ENCODE peak calls at places on chromosomes 4 and X, in ten cellular contexts. T is IMR-90, X is thyroid gland, N is astrocyte of the spinal cord, G is mammary epithelial cell, C is HFF-Myc, A is endothelial cell of umbilical vein, Z is Caco-2, P is thoracic aorta, I is fibroblast of lung. L is an unnamed sample.

GRCh38 chrX:54423161-54423888 is 16.9 kb upstream of the TSR2 start:
- DNase-seq in P (no peak), A (peak; percentile 1), G (no peak), I (no peak), Z (no peak), T (no peak), N (no peak), X (no peak), C (no peak), L (no peak)

GRCh38 chr4:14125375-14126129 is 498.0 kb upstream of the BOD1L1 start:
- DNase-seq in Z (no peak), I (no peak), N (no peak), C (no peak), G (no peak), T (no peak), X (no peak), A (no peak), P (no peak), L (no peak)

GRCh38 chrX:21723097-21723496 is 34.8 kb downstream of the SMPX start:
- DNase-seq in X (no peak), Z (peak; percentile 38), C (no peak), G (peak; percentile 11), T (peak; percentile 14), N (no peak), I (peak; percentile 23), A (no peak), P (no peak), L (no peak)

GRCh38 chr4:180091710-180092109 is 2151.5 kb upstream of the TENM3 start:
- DNase-seq in I (no peak), N (no peak), P (no peak), X (no peak), Z (no peak), A (no peak), G (no peak), C (no peak), T (no peak), L (no peak)

GRCh38 chr4:81137446-81137845 is 77.6 kb downstream of the PRKG2 start:
- DNase-seq in A (no peak), Z (no peak), I (no peak), P (no peak), C (no peak), T (peak; percentile 49), X (no peak), G (no peak), N (no peak), L (no peak)

GRCh38 chrX:45017946-45018345 is 145.0 kb downstream of the KDM6A start:
- DNase-seq in G (no peak), P (no peak), Z (no peak), A (no peak), I (no peak), X (no peak), N (no peak), T (no peak), C (no peak), L (no peak)

GRCh38 chr4:150960818-150961217 is 54.3 kb downstream of the LRBA start:
- DNase-seq in Z (peak; percentile 45), P (no peak), G (peak; percentile 41), T (no peak), A (peak; percentile 46), I (no peak), N (no peak), C (no peak), X (no peak), L (peak; percentile 74)

GRCh38 chrX:77448170-77448569 is 981 bp downstream of the FGF16 start:
- DNase-seq in C (no peak), I (no peak), A (no peak), X (no peak), Z (no peak), T (no peak), N (no peak), G (no peak), P (no peak), L (no peak)

GRCh38 chr4:139651282-139652194 is 14.1 kb upstream of the MGST2 start:
- DNase-seq in T (peak; percentile 83), X (peak; percentile 81), N (peak; percentile 80), A (peak; percentile 82), Z (peak; percentile 75), I (peak; percentile 67), P (no peak), C (peak; percentile 59), G (peak; percentile 43), L (peak; percentile 78)

GRCh38 chrX:39162322-39162721 is 361.1 kb downstream of the MID1IP1 start:
- DNase-seq in X (no peak), A (no peak), P (no peak), N (no peak), G (no peak), C (no peak), I (no peak), Z (no peak), T (no peak), L (no peak)

GRCh38 chr4:170875868-170876267 is 786.1 kb upstream of the AADAT start:
- DNase-seq in N (no peak), C (no peak), G (no peak), T (no peak), Z (no peak), I (no peak), A (no peak), P (no peak), X (no peak), L (peak; percentile 23)

GRCh38 chrX:130097507-130098201 is 12.6 kb downstream of the ELF4 start:
- DNase-seq in X (peak; percentile 41), A (peak; percentile 87), N (no peak), I (no peak), C (no peak), T (no peak), G (no peak), Z (peak; percentile 32), P (no peak), L (peak; percentile 79)

DNA sequence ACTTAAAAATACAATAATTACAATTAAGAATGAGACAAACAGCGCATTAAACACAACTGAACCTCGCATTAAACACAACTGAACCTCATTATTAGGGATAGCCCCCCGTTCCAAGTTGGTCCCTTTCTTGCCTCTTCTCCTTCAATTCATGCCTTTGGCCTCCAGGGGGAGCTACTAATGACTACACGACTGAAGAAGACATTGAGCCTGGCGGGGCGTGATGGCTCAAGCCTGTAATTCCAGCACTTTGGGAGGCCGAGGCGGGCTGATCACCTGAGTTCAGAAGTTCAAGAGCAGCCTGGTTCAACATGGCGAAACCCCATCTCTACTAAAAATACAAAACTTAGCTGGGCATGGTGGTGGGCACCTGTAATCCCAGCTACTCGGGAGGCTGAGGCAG is 56.4 kb upstream of the NWD2 start:
- DNase-seq in Z (peak; percentile 14), I (no peak), A (no peak), G (no peak), T (no peak), C (no peak), P (no peak), X (no peak), N (no peak), L (peak; percentile 14)
- TF ChIP-seq CTCF in Z (no peak), I (no peak), A (no peak), G (no peak), T (no peak), C (no peak), P (no peak), X (no peak), N (no peak), L (peak; percentile 43)

DNA sequence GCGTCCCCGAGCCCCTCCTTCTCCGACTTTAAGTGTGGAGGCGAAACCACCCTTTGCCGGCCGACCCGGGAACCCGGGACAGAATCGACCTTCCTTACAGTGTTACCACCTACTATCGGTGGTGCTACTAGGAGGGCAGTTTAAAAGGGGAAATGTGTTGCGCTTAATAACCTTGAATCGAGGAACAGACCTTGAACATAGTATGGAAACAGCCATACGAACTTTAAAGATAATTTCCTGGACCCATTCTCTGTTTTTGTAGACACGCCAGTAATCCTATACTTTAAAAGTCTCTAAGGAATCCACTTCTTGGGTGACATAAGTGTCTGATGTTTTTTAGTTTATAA is 1.5 kb downstream of the ING2 start:
- DNase-seq in P (no peak), N (no peak), C (no peak), G (no peak), I (no peak), X (no peak), T (no peak), A (no peak), Z (no peak), L (no peak)
- H3K4me3 ChIP-seq in P (peak overlapping the region; percentile 78), N (peak overlapping the region; percentile 84), C (peak overlapping the region; percentile 88), G (peak overlapping the region; percentile 98), I (peak overlapping the region; percentile 74), X (peak overlapping the region; percentile 84), T (peak overlapping the region; percentile 91), A (peak overlapping the region; percentile 92), Z (peak overlapping the region; percentile 73), L (peak overlapping the region; percentile 64)

GRCh38 chr4:114208747-114209146 is 229.3 kb upstream of the ARSJ start:
- DNase-seq in N (peak; percentile 6), P (no peak), T (peak; percentile 46), C (no peak), I (peak; percentile 49), A (no peak), X (no peak), Z (no peak), G (peak; percentile 12), L (no peak)
- TF ChIP-seq CTCF in N (no peak), P (no peak), T (peak; percentile 27), C (no peak), I (no peak), A (no peak), X (no peak), Z (no peak), G (no peak), L (no peak)

GRCh38 chrX:120309873-120310730 is 1.2 kb downstream of the TMEM255A start:
- DNase-seq in I (peak; percentile 36), P (no peak), X (peak; percentile 11), G (no peak), Z (peak; percentile 22), C (no peak), N (no peak), T (no peak), A (no peak), L (no peak)

GRCh38 chrX:120308558-120308957 is 2.7 kb downstream of the TMEM255A start:
- DNase-seq in T (no peak), G (no peak), A (no peak), I (no peak), X (peak; percentile 14), N (peak; percentile 2), C (no peak), P (no peak), Z (no peak), L (peak; percentile 34)

GRCh38 chrX:120310861-120311631 is at the start of gene TMEM255A:
- DNase-seq in X (no peak), I (peak; percentile 14), A (no peak), Z (no peak), G (no peak), P (no peak), N (peak; percentile 3), C (no peak), T (no peak), L (peak; percentile 9)

GRCh38 chrX:120311632-120312000 is 355 bp upstream of the TMEM255A start:
- DNase-seq in P (no peak), T (no peak), Z (no peak), G (no peak), X (no peak), C (no peak), I (peak; percentile 26), N (no peak), A (no peak), L (no peak)

GRCh38 chrX:120308959-120309872 is 2.0 kb downstream of the TMEM255A start:
- DNase-seq in X (peak; percentile 74), Z (no peak), P (peak; percentile 6), N (peak; percentile 54), C (no peak), A (peak; percentile 29), I (peak; percentile 76), T (peak; percentile 14), G (peak; percentile 74), L (peak; percentile 58)
- H3K4me3 ChIP-seq in X (no peak overlapping the region), Z (no peak overlapping the region), P (peak overlapping the region; percentile 66), N (peak overlapping the region; percentile 19), C (no peak overlapping the region), A (no peak overlapping the region), I (peak overlapping the region; percentile 49), T (no peak overlapping the region), G (peak overlapping the region; percentile 43), L (peak overlapping the region; percentile 7)